ENCODE peak calls at places on chromosome 13, in four cellular contexts. M is H1, E is SK-N-SH, K is K562. D is an unnamed sample.

GRCh38 chr13:85719749-85720148 is 79.5 kb downstream of the SLITRK6 start:
- DNase-seq in M (no peak), E (no peak), K (no peak), D (no peak)

GRCh38 chr13:104953588-104953987 is 1581.9 kb downstream of the EFNB2 start:
- DNase-seq in M (no peak), E (peak), K (no peak), D (no peak)

GRCh38 chr13:34357435-34358232 is 539.7 kb downstream of the RFC3 start:
- DNase-seq in M (no peak), E (no peak), K (no peak), D (no peak)

GRCh38 chr13:28423010-28423409 is 71.9 kb downstream of the FLT1 start:
- DNase-seq in M (no peak), E (no peak), K (no peak), D (no peak)

GRCh38 chr13:50152224-50152623 is 137.0 kb downstream of the KCNRG start:
- DNase-seq in M (no peak), E (no peak), K (no peak), D (no peak)

GRCh38 chr13:106151056-106151699 is 384.3 kb downstream of the EFNB2 start:
- DNase-seq in M (peak), E (no peak), K (no peak), D (no peak)

GRCh38 chr13:104057851-104058250 is 991.6 kb upstream of the SLC10A2 start:
- DNase-seq in M (no peak), E (no peak), K (no peak), D (no peak)

GRCh38 chr13:44971656-44972595 is 17.3 kb downstream of the NUFIP1 start:
- DNase-seq in M (no peak), E (no peak), K (no peak), D (no peak)

GRCh38 chr13:76672422-76672821 is 213.8 kb downstream of the KCTD12 start:
- DNase-seq in M (no peak), E (no peak), K (no peak), D (no peak)

GRCh38 chr13:104949840-104950805 is 1585.3 kb downstream of the EFNB2 start:
- DNase-seq in M (no peak), E (no peak), K (no peak), D (no peak)

GRCh38 chr13:98039964-98040363 is 86.5 kb downstream of the IPO5 start:
- DNase-seq in M (no peak), E (no peak), K (no peak), D (no peak)

GRCh38 chr13:32233062-32233461 is 82.1 kb downstream of the ZAR1L start:
- DNase-seq in M (no peak), E (peak), K (no peak), D (no peak)

GRCh38 chr13:48739346-48740037 is 85.8 kb downstream of the CYSLTR2 start:
- DNase-seq in M (no peak), E (no peak), K (no peak), D (no peak)

GRCh38 chr13:93655132-93655531 is 428.5 kb downstream of the GPC6 start:
- DNase-seq in M (no peak), E (no peak), K (no peak), D (no peak)

GRCh38 chr13:30696278-30697176 is 38.8 kb upstream of the ALOX5AP start:
- DNase-seq in M (no peak), E (no peak), K (no peak), D (peak)

GRCh38 chr13:34360702-34361101 is 542.8 kb downstream of the RFC3 start:
- DNase-seq in M (no peak), E (no peak), K (no peak), D (no peak)

GRCh38 chr13:45341799-45342584 is 1.0 kb upstream of the TPT1 start:
- DNase-seq in M (no peak), E (peak), K (peak), D (no peak)

GRCh38 chr13:103277099-103277498 is 210.9 kb upstream of the SLC10A2 start:
- DNase-seq in M (no peak), E (no peak), K (no peak), D (no peak)

GRCh38 chr13:36839981-36840380 is 21.0 kb downstream of the RFXAP start:
- DNase-seq in M (no peak), E (no peak), K (no peak), D (no peak)

GRCh38 chr13:109151255-109151654 is 521.8 kb downstream of the MYO16 start:
- DNase-seq in M (no peak), E (no peak), K (no peak), D (no peak)

DNA sequence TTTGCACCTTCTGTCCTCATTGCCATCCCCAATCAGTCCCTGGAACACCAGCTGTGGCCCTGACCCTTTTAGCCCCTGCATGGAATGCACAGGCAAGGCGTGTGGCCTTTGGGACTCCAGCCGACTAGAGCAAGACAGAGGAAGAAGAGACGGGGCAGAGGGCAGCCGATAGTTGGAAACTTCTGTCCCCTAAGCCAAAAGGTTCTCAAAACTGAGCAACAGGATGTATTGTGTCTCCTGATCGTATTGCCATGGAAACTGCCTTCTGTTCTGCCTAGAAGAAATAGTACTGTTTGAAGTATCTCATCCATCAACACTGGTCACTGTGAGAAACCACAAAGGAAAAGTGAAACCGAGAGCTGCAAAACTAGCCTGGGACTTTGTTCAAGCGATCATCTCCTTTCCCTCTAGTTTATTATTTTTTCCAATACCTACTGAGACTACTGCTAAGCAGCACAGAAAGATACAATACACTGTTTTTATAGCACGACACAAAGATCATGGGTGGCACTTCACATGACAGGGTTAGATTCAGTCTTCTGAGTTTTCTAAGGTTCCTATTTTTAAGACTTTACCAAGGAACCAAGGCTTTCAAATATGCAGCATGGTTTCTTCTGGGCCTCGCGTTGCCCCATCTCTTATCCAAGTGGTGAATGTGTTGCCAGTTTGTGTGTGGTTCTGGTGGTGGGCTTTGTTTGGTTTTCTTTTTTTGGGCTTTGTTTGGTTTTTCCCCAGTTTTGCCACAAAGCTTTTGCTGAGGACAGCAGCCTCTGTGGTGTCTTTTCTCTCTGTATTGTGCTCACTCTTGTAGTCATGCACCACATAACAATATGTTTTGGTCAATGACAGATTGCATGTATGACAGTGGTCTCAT is 49.3 kb upstream of the GPR183 start:
- DNase-seq in M (no peak), E (no peak), K (peak), D (no peak)
- TF ChIP-seq TEAD4 in M (no peak), E (no peak), K (no peak), D (no peak)

GRCh38 chr13:40665061-40665753 is 1.2 kb downstream of the FOXO1 start:
- DNase-seq in M (no peak), E (peak), K (peak), D (peak)
- TF ChIP-seq TEAD4 in M (no peak), E (no peak), K (no peak), D (no peak)

DNA sequence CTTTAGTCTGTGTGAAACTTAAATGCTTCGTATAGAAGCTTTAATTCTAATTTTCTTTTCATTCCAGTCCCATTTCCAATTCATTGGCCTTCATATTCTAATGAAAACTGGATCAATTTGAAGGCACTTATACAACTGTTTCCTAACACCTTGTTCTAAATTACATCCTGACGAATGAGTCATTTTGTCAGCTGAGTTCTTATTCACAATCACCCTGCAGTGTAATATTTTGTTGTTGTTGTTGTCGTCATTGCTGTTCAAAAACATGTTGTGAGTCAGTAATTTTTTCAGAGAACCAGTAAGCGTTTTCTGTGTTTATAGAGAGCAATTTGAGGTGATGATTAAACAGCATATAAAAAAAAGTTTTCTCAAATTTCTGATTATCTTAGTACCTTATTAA is 290.0 kb downstream of the PCDH9 start:
- DNase-seq in M (no peak), E (no peak), K (no peak), D (no peak)
- TF ChIP-seq TEAD4 in M (no peak), E (no peak), K (no peak), D (no peak)

DNA sequence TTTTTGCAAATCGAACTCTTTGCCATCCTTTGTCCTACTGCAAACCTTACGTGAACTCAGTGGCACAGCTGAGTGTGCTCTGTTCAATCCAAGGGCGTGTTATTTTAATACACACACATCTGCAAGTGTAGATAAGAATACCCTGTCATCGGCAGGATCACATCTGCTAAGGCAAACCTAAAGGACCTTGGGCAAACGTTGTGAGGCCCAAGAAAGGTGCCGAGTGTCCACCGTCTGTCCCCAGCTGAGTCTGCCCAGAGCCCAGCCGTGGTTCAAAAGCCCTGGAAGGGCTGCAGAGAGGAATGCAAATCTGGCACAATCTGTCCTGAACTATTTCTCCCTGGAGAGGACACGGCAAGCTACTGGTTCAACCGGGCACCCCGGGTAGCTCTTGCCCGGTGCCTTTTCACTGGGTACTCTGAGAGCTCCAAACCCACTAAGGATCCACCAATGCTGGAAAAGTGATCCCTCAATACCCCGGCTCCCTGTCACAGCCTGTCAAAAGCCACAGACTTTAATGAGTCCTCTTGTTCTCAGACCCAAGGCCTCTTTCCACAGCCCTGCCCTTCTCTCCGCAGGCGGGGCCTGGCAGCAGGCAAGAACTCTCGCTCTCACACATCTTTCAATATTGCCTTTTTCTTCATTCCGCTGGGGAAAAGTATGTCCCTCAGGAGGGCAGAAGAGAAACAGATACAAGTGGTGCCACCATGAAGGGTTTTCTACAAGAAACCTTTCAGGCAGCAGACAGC is 17.0 kb downstream of the SLC7A1 start:
- DNase-seq in M (no peak), E (no peak), K (peak), D (no peak)
- TF ChIP-seq TEAD4 in M (no peak), E (no peak), K (no peak), D (no peak)

DNA sequence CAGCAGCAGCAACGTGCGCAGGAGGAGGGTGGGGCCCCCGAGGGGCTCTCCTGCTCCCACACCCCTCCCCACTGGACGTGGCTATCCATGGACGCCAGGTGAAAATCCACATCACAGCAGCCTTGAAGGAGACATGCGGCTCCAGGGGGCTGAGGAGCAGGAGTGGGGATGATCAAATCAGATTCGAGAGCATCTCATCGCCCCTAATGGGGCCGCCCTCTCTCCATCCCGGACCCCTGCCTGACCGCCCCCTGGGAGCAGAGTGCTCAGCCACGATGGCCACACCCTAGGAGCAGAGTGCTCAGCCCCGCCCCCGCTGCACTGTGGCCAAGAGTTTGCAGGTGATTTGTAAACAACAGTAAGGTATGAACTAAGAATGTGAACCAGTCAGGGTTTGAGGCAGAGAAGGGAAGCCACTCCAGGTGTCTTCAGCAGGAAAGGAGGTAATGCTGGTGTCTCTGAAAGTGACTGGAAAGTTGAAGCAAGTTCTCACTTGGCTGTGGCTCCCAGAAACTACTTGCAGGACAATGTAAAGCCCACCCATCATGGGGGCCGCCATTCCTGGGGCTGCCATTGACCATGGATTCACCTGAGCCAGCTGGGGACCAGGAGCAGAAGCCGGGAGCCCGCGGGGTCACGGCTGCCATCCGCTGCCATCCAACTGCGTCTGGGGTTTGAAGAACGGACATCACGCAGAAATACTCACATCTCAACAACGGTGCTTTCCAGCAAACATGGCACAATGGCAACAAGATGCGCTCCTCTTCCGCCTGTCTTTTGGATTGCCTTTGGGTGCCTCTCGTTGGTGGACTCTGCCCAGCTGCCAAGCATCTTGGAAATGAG is 71.8 kb downstream of the SPACA7 start:
- DNase-seq in M (no peak), E (peak), K (no peak), D (no peak)
- TF ChIP-seq TEAD4 in M (no peak), E (no peak), K (no peak), D (no peak)

DNA sequence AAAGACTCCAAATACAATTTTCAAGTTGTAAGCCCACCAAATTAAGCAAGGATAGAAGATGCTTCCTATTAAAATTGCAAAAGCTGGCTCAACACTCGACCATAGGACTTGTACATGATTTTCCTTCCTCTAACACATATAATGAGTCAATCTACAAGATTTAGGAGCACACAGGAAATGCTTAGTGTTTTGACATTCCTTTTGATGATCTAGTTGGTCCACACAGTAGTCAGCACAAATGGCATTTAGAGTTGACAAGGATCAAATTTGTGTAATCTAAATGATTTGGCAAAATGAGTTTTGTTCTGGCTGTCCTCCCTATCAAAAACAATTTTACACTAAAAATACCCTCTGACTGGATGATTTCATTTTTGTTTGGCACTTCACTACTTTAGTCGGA is 340.2 kb downstream of the DIAPH3 start:
- DNase-seq in M (no peak), E (no peak), K (no peak), D (no peak)
- TF ChIP-seq TEAD4 in M (no peak), E (no peak), K (no peak), D (no peak)

GRCh38 chr13:95530178-95530577 is 22.3 kb upstream of the CLDN10 start:
- DNase-seq in M (no peak), E (no peak), K (no peak), D (no peak)
- TF ChIP-seq TEAD4 in M (no peak), E (no peak), K (no peak), D (no peak)

D was measured in WTC11.